ENCODE peak calls at places on chromosomes 13 and 19, in six cellular contexts. X, M, N, G, E and V are unnamed samples.

GRCh38 chr13:113297370-113297871 is 382 bp downstream of the LAMP1 start:
- DNase-seq in X (no peak), M (no peak), N (peak; percentile 64), G (peak; percentile 72), E (peak; percentile 45), V (no peak)

GRCh38 chr19:8069116-8069973 is 16.8 kb downstream of the CCL25 start:
- DNase-seq in X (no peak), M (no peak), N (no peak), G (no peak), E (no peak), V (no peak)

GRCh38 chr13:21320642-21321034 is 138.5 kb downstream of the ZDHHC20 start:
- DNase-seq in X (no peak), M (no peak), N (no peak), G (no peak), E (no peak), V (no peak)

GRCh38 chr13:42660367-42660965 is 86.5 kb downstream of the TNFSF11 start:
- DNase-seq in X (no peak), M (no peak), N (no peak), G (no peak), E (no peak), V (no peak)

GRCh38 chr19:18895038-18895827 is 725 bp downstream of the CERS1 start:
- DNase-seq in X (no peak), M (no peak), N (no peak), G (peak; percentile 68), E (peak; percentile 68), V (no peak)

GRCh38 chr13:82654851-82655517 is 1227.3 kb downstream of the SLITRK1 start:
- DNase-seq in X (no peak), M (peak; percentile 50), N (no peak), G (peak; percentile 92), E (no peak), V (peak; percentile 51)

GRCh38 chr19:33446918-33447293 is 73.4 kb downstream of the CEBPG start:
- DNase-seq in X (no peak), M (no peak), N (no peak), G (peak; percentile 47), E (no peak), V (no peak)

GRCh38 chr13:75372517-75372916 is 109.5 kb downstream of the TBC1D4 start:
- DNase-seq in X (peak; percentile 68), M (no peak), N (no peak), G (no peak), E (peak; percentile 44), V (no peak)

GRCh38 chr19:50779504-50780457 is 9.5 kb downstream of the GPR32 start:
- DNase-seq in X (no peak), M (no peak), N (no peak), G (no peak), E (no peak), V (no peak)

GRCh38 chr13:47334173-47334572 is 437.3 kb upstream of the HTR2A start:
- DNase-seq in X (no peak), M (peak; percentile 49), N (no peak), G (no peak), E (no peak), V (no peak)

GRCh38 chr19:10093295-10094186 is 7.4 kb downstream of the SHFL start:
- DNase-seq in X (no peak), M (no peak), N (no peak), G (no peak), E (no peak), V (no peak)

GRCh38 chr19:33311326-33311682 is 9.0 kb upstream of the CEBPA start:
- DNase-seq in X (no peak), M (no peak), N (no peak), G (no peak), E (no peak), V (no peak)

GRCh38 chr19:10007366-10007765 is 2.9 kb downstream of the COL5A3 start:
- DNase-seq in X (no peak), M (no peak), N (no peak), G (no peak), E (no peak), V (no peak)

GRCh38 chr13:31327157-31327556 is 127.4 kb downstream of the B3GLCT start:
- DNase-seq in X (no peak), M (no peak), N (no peak), G (no peak), E (no peak), V (no peak)

GRCh38 chr19:3275068-3275582 is 50.7 kb downstream of the CELF5 start:
- DNase-seq in X (peak; percentile 78), M (no peak), N (no peak), G (no peak), E (no peak), V (no peak)

GRCh38 chr19:55477905-55478304 is 1.5 kb downstream of the ZNF628 start:
- DNase-seq in X (no peak), M (no peak), N (no peak), G (no peak), E (no peak), V (no peak)
- H3K4me3 ChIP-seq in X (peak overlapping the region; percentile 85), M (no peak overlapping the region), N (no peak overlapping the region), G (no peak overlapping the region), E (peak overlapping the region; percentile 68), V (peak overlapping the region; percentile 79)

DNA sequence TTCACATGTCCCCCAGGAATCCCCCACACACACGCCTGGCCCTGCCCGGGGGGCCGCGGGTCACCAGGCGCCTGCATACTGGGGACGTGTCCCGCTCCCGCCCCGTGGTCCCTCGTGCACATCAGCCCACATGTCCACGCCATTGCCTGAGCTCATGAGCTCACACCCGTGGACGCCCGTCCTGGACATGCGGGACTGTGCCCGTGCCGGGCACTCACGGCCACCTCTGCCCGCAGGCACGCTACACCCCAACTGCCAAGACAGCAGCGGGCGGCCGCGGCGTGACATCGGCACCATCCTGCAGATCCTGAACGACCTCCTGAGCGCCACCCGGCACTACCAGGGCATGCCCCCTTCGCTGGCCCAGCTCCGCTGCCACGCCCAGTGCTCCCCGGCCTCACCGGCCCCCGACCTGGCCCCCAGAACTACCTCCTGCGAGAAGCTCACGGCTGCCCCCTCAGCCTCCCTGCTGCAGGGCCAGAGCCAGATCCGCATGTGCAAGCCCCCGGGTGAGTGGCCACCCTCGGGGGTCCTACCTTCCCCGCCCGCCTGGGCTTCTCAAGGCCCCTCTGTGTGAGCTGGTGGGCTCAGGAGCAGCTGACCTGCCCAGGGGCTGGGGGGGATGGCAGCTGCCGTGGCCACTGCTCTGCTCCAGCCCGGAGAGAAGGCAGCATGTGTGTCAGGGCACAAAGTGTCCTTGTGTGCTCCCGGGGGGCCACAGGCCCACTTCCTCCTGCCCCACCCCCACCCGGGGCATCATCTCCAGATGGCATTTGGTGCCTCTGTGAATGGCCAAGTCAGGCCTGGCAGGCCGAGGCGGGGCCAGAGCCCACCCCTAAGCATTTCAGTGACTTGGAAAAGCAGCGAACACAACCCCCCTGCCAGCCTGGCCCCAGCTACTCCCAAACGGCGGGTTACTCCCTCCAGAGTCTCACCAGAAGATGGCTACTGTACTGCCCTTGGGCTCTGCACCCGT is 7.1 kb downstream of the MIDN start:
- DNase-seq in X (no peak), M (no peak), N (no peak), G (no peak), E (no peak), V (no peak)
- H3K4me3 ChIP-seq in X (no peak overlapping the region), M (no peak overlapping the region), N (no peak overlapping the region), G (no peak overlapping the region), E (no peak overlapping the region), V (peak overlapping the region; percentile 97)

GRCh38 chr19:46412983-46413261 is 442 bp downstream of the CCDC8 start:
- DNase-seq in X (no peak), M (no peak), N (no peak), G (no peak), E (no peak), V (no peak)

GRCh38 chr19:46412034-46412982 is 1.1 kb downstream of the CCDC8 start:
- DNase-seq in X (no peak), M (no peak), N (no peak), G (no peak), E (no peak), V (no peak)

GRCh38 chr19:46420056-46420455 is 6.7 kb upstream of the CCDC8 start:
- DNase-seq in X (no peak), M (no peak), N (no peak), G (no peak), E (no peak), V (no peak)

GRCh38 chr19:46413262-46414031 is at the start of gene CCDC8:
- DNase-seq in X (no peak), M (no peak), N (no peak), G (peak; percentile 93), E (no peak), V (peak; percentile 90)

DNA sequence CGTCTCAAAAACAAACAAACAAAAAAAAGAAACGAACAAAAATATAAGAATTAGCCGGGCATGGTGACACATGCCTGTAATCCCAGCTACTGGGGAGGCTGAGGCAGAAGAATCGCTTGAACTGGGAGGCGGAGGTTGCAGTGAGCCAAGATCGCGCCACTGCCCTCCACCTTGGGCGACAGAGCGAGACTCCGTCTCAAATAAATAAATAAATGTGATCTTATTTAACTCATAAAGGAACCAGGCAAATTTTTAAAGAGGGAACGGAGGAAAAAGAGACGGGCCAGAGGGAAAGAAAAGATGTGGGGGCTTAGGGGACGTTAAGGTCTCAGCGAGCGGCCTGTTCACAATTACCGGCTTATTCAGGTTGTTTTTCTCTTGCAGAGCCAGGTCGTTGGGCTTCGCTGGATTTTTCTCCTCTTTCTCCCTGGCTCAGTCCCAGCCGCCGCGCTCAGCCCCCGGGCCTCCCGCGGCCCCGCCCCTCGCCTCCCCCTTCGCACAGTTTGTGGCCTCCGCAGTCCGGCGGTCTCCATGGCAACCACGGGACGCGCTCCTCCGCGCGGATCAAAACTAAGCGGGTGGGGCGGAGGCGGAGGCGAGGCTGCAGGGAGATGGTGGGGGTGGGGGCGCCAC is 2.8 kb upstream of the CCDC8 start:
- DNase-seq in X (no peak), M (no peak), N (no peak), G (peak; percentile 92), E (no peak), V (peak; percentile 76)
- H3K4me3 ChIP-seq in X (no peak overlapping the region), M (no peak overlapping the region), N (no peak overlapping the region), G (peak overlapping the region; percentile 48), E (peak overlapping the region; percentile 43), V (peak overlapping the region; percentile 47)

GRCh38 chr19:11580665-11581418 is 3.4 kb upstream of the ACP5 start:
- DNase-seq in X (no peak), M (peak; percentile 43), N (no peak), G (no peak), E (no peak), V (no peak)
- H3K4me3 ChIP-seq in X (no peak overlapping the region), M (no peak overlapping the region), N (no peak overlapping the region), G (no peak overlapping the region), E (no peak overlapping the region), V (no peak overlapping the region)

DNA sequence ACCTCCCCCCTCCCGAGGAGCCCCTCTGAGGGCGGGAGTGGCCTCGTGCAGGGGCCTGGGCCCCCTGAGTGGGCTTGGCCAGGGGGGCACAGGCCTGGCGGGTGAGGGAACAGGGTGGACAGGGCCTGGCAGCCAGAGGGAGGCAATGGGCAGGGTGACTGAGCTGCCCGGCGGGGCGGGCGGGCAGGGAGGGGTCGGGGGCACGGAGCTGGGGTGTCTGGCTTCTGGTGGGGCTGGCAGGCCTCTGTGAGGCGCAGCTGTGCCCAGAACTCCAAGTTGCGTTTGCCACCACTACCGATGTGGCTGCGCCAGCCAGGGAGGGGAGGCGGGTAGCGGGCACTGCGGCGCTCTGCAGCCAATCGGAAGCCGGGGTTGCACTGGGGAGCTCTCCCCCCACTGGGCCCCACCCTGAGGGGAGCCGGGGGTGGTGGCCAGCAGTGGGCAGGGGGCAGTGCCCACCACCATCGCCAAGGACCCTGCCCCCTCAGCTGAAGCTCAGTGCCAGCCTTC is 7.2 kb downstream of the NFIX start:
- DNase-seq in X (no peak), M (no peak), N (no peak), G (peak; percentile 93), E (no peak), V (peak; percentile 75)
- H3K4me3 ChIP-seq in X (no peak overlapping the region), M (no peak overlapping the region), N (no peak overlapping the region), G (peak overlapping the region; percentile 56), E (no peak overlapping the region), V (peak overlapping the region; percentile 50)